ENCODE peak calls at places on chromosomes 6 and 20, in seven cellular contexts. Z is SK-N-SH, W is iPS DF 6.9, P is psoas muscle, K is IMR-90, C is osteoblast, V is ascending aorta. Y is an unnamed sample. For H3K27me3, the result is how much of the 10 kb centered on the place peaks cover.

GRCh38 chr6:16737389-16737788 is 23.9 kb downstream of the ATXN1 start:
- DNase-seq in Z (no peak), W (no peak), P (no peak), K (peak), C (no peak), V (no peak), Y (no peak)

GRCh38 chr20:54084727-54085368 is 14.5 kb upstream of the BCAS1 start:
- DNase-seq in Z (no peak), W (no peak), P (no peak), K (no peak), C (no peak), V (no peak), Y (no peak)

GRCh38 chr6:56802570-56802969 is 152.3 kb upstream of the BEND6 start:
- DNase-seq in Z (no peak), W (no peak), P (no peak), K (peak), C (no peak), V (no peak), Y (no peak)

GRCh38 chr6:110681543-110682459 is 133.5 kb downstream of the CDK19 start:
- DNase-seq in Z (no peak), W (no peak), P (no peak), K (peak), C (no peak), V (no peak), Y (no peak)

GRCh38 chr20:9660236-9660868 is 146.0 kb downstream of the LAMP5 start:
- DNase-seq in Z (no peak), W (peak), P (no peak), K (peak), C (no peak), V (no peak), Y (no peak)

GRCh38 chr20:20363449-20364015 is 4.4 kb upstream of the INSM1 start:
- DNase-seq in Z (no peak), W (no peak), P (no peak), K (no peak), C (peak), V (no peak), Y (no peak)

GRCh38 chr6:30915591-30915946 is 1.5 kb downstream of the VARS2 start:
- DNase-seq in Z (peak), W (peak), P (no peak), K (peak), C (peak), V (no peak), Y (peak)

GRCh38 chr6:146389740-146390139 is 153.9 kb upstream of the RAB32 start:
- DNase-seq in Z (no peak), W (no peak), P (no peak), K (no peak), C (no peak), V (no peak), Y (no peak)

GRCh38 chr20:20462185-20462584 is 94.3 kb downstream of the INSM1 start:
- DNase-seq in Z (no peak), W (no peak), P (no peak), K (no peak), C (no peak), V (no peak), Y (no peak)

GRCh38 chr6:33999567-33999966 is 146.3 kb downstream of the GRM4 start:
- DNase-seq in Z (no peak), W (no peak), P (no peak), K (no peak), C (no peak), V (no peak), Y (no peak)
- H3K27me3 ChIP-seq in Z (under half), W (under half), P (under half), K (under half), C (under half), V (under half), Y (under half)

GRCh38 chr6:2633763-2634150 is 117.0 kb downstream of the MYLK4 start:
- DNase-seq in Z (no peak), W (no peak), P (no peak), K (no peak), C (no peak), V (no peak), Y (no peak)
- H3K4me3 ChIP-seq in Z (peak), W (no peak), P (peak), K (no peak), C (peak), V (peak), Y (peak)

GRCh38 chr6:14453712-14454466 is 336.3 kb downstream of the CD83 start:
- DNase-seq in Z (no peak), W (no peak), P (no peak), K (no peak), C (no peak), V (no peak), Y (no peak)
- H3K27ac ChIP-seq in Z (no peak), W (no peak), P (no peak), K (no peak), C (no peak), V (no peak), Y (no peak)

DNA sequence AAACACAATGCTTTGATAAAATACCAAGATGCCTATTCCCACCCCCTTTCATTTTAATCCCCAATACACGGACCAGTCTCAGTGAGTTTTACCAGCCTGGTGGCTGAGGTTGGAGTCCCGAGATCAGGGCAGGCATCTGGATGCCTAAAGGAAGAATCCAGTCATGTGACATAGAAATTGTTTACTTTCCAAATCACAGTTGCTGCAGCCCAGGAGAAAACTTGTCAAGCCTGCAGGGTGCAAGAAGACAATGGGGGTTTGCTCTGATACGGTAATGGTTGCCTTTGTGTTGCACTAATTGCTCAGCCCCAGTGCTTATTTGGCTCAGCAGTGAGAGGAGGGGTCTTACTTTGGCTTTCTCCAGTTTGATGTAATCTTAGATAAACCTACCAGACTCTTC is 308.5 kb upstream of the POU3F2 start:
- DNase-seq in Z (no peak), W (peak), P (no peak), K (no peak), C (no peak), V (no peak), Y (no peak)
- H3K27me3 ChIP-seq in Z (under half), W (under half), P (under half), K (under half), C (under half), V (under half), Y (under half)

DNA sequence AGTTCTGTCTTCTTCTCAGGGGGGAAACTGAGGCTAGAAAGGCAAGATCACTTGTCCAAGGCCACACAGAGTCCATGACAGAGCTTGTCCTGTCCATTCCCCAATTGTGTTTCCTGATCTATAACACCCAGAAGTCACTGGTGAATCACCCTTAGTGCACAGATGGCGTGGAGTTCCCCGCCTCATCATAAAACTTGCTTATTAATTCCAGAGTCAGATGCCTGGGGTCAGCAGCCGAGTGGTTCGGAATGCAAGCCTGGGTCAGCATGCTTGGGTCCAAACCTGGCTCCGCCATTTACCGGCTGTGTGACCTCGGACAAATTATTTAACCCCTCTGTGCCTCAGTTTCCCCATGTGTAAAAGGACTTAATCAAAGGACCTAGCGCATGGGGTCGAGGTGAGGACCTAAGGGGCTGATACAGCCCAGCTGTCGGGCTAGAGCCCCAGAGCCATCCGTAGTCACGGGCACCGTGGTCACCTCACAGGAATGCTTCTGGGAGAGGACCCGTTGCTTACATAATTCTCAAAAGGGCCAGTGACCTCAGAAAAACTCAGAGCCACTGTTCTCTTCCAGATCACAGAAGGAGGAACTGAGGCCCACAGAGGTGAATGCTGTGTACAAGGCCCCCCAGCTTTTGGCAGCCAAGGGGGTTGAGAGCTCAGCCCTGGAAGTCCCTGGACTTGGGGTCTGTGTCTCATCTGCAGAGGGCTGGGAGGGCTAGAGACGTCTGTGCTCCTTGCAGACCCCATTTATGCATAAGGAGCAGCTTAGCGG is 1.4 kb upstream of the ZBP1 start:
- DNase-seq in Z (no peak), W (no peak), P (no peak), K (no peak), C (no peak), V (no peak), Y (no peak)
- H3K4me3 ChIP-seq in Z (no peak), W (no peak), P (no peak), K (no peak), C (no peak), V (no peak), Y (no peak)

GRCh38 chr6:33316603-33317417 is 734 bp downstream of the ZBTB22 start:
- DNase-seq in Z (peak), W (no peak), P (no peak), K (no peak), C (no peak), V (no peak), Y (peak)

GRCh38 chr6:33314943-33315752 is 1.3 kb upstream of the TAPBP start:
- DNase-seq in Z (peak), W (no peak), P (peak), K (no peak), C (no peak), V (no peak), Y (peak)

GRCh38 chr6:33317418-33317667 is 201 bp downstream of the ZBTB22 start:
- DNase-seq in Z (peak), W (no peak), P (no peak), K (no peak), C (peak), V (no peak), Y (no peak)

GRCh38 chr6:33314515-33314942 is 651 bp upstream of the TAPBP start:
- DNase-seq in Z (peak), W (no peak), P (peak), K (peak), C (no peak), V (peak), Y (peak)

DNA sequence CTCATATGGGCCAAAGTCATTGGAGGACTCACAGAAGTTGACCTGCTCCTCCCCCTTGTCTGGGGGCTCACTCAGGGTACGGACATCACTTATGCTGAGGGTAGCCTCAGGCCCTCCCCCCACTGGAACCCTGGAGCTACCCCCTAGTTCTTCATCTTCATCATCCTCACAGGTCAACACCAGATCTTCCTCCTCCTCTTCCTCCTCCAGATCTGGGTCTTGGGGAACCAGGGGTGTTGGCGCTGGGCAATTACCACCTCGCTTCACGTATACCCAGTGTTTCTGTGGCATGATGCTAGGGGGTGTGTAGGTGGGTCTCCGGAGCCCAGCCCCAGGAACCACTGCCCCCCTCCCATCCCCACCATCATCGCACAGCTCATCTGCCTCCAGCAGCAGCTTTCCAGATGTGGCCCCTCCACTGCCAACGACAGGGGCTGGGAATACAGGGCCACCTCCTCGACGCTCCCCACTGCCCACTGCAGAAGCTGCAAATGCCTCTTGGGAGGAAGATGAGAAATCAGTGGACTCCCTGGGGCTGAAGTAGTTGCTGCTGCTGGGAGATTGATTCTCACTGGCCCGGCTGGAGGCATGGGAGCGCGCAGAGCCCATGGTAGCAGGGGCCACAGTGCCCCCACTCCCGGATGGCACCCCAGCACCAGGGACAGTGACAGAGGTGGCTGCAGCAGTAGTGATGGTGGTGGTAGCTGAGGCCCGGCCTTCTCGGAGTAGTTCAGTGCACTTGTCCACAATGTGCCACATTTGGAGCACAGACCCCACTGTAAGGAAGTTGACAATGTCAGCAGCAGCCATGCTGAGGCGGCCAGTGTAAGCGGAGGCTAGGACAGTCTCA is 1.6 kb downstream of the ZBTB22 start:
- DNase-seq in Z (peak), W (no peak), P (no peak), K (no peak), C (no peak), V (no peak), Y (no peak)
- H3K27ac ChIP-seq in Z (no peak), W (no peak), P (peak), K (no peak), C (no peak), V (peak), Y (peak)

GRCh38 chr20:58743076-58743566 is 50.5 kb downstream of the NPEPL1 start:
- DNase-seq in Z (no peak), W (no peak), P (no peak), K (no peak), C (no peak), V (no peak), Y (no peak)

GRCh38 chr20:58746551-58747399 is 54.2 kb downstream of the NPEPL1 start:
- DNase-seq in Z (peak), W (no peak), P (no peak), K (no peak), C (no peak), V (no peak), Y (no peak)

GRCh38 chr20:58743929-58744534 is 51.4 kb downstream of the NPEPL1 start:
- DNase-seq in Z (no peak), W (no peak), P (no peak), K (no peak), C (no peak), V (no peak), Y (no peak)

GRCh38 chr20:58747400-58747672 is 54.7 kb downstream of the NPEPL1 start:
- DNase-seq in Z (no peak), W (no peak), P (no peak), K (no peak), C (no peak), V (no peak), Y (no peak)

DNA sequence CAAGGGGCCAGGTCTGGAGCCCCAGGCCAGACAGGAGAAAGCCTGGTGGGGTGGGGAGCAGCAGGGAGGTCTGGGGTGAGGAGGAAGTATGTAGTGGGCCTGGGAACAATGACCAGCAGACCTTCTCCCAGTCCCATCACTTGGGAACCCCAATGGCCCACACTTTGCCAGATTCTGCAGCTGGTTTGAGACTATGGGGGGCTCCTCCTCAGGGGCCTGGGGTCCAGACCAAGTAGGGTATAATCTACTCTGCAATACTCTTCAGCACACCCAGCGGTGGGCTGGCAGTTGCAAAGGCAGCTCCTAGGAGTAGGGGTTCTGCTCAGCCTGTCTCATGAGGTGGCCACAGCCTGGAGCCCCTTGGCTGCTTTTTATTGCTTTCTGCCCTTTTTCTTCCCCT is 52.8 kb downstream of the NPEPL1 start:
- DNase-seq in Z (no peak), W (no peak), P (no peak), K (no peak), C (no peak), V (no peak), Y (no peak)
- H3K27me3 ChIP-seq in Z (under half), W (under half), P (under half), K (under half), C (under half), V (under half), Y (under half)

DNA sequence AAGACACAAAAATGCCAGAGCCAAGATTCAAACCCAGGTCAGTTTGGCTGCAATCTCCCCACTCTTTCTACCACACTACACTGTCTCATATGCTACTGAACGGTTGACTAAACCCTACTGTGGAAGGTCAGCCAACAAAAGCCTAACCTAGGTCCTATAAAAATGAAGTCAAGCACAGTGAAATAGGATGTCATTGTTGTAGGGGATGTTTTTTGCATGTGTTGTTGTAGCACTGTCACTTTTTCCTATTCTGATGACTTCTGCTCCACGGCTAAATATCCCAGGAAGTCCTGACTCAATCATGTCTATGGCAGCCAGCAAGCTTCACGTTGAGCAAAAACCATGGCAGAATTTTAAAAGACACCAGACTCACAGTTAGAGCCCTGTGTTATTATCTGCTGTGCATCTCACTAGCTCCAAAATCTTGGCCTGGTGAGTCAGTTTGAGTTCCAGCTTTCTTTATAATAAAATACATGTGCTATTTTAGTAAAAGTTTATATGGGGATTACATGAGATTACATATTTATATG is 322.1 kb upstream of the NT5E start:
- DNase-seq in Z (no peak), W (no peak), P (no peak), K (no peak), C (no peak), V (no peak), Y (no peak)
- H3K4me3 ChIP-seq in Z (no peak), W (no peak), P (no peak), K (no peak), C (no peak), V (no peak), Y (no peak)

DNA sequence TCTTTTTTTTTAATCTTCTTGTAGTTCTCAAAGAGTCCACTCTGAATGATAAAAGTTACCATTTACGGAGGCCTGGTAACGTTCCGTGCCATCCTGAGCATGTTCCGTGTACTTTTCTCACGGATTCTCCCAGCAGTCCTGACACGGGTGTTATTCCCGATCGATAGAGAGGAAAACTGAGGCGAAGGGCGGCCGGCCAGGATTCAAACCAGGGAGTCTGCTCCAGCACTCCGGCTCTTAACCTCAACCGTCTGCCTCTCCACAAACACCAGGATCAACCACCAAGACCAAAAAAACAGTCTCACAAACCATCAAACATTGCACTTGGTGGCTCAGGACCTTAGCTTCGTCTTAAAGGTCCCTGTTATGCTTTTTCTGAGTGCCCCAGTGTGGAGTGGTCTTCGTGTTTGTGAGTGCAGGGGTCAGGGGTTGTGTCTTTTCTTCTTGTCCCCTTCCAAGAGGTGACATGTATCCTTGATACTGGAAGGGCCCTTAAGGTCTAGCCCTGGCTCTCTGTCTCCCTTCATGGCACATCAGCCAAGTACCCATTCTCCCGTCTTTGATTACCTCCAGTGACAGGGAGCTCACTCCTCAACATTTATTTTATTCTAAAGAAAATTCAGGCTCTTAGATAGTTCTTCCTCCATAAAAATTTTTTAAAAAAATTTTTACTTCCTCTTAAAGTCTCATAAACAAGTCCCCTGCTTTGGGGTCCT is 35.1 kb downstream of the SRC start:
- DNase-seq in Z (peak), W (no peak), P (no peak), K (no peak), C (peak), V (no peak), Y (no peak)
- H3K27ac ChIP-seq in Z (no peak), W (no peak), P (no peak), K (no peak), C (no peak), V (no peak), Y (no peak)

DNA sequence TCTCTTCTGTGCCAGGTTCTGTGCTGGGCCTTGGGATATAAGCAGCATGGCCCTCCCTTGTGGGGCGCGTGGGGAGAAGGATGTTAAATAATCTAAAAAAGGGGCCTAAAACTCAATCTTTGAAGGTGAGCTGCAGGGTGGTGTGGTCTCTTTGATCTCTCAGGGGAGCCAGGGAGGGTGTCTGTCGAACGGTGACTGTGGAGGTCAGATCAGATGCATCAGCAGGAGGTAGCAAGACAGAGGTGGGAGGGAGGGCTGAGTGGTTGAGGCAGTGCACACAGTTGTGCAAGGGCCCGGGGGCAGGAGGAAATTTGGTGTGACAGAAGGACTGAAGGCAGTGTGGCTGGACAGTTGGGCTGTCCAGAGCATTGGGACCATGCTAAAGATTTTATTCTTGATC is 287.3 kb downstream of the BMP7 start:
- DNase-seq in Z (no peak), W (no peak), P (no peak), K (no peak), C (no peak), V (no peak), Y (no peak)
- H3K27me3 ChIP-seq in Z (half or more), W (under half), P (under half), K (under half), C (under half), V (under half), Y (under half)